ENCODE peak calls at places on chromosome 14, in five cellular contexts. C, X, J, T and D are unnamed samples.

GRCh38 chr14:104749111-104749649 is 3.8 kb upstream of the SIVA1 start:
- DNase-seq in X (no peak), J (no peak), T (no peak), C (no peak), D (no peak)

GRCh38 chr14:51844482-51844881 is 15.9 kb upstream of the GNG2 start:
- DNase-seq in X (no peak), C (no peak), J (peak), T (peak), D (no peak)

GRCh38 chr14:40417777-40418401 is 985.7 kb upstream of the FBXO33 start:
- DNase-seq in J (peak), C (no peak), X (no peak), T (peak), D (peak)

GRCh38 chr14:81303258-81303935 is 82.6 kb upstream of the GTF2A1 start:
- DNase-seq in J (peak), T (peak), X (no peak), C (no peak), D (no peak)

GRCh38 chr14:99889268-99889667 is 96.1 kb downstream of the EML1 start:
- DNase-seq in X (no peak), C (no peak), J (no peak), T (no peak), D (no peak)

GRCh38 chr14:37340353-37340752 is 142.6 kb downstream of the MIPOL1 start:
- DNase-seq in C (no peak), X (no peak), J (no peak), T (no peak), D (no peak)

GRCh38 chr14:98775892-98776291 is 496.1 kb downstream of the BCL11B start:
- DNase-seq in X (no peak), T (no peak), J (no peak), C (no peak), D (no peak)

GRCh38 chr14:95575820-95576473 is 41.1 kb downstream of the GLRX5 start:
- DNase-seq in C (no peak), X (no peak), T (peak), J (no peak), D (no peak)

GRCh38 chr14:72630374-72630773 is 263.5 kb downstream of the DPF3 start:
- DNase-seq in J (no peak), T (no peak), X (no peak), C (no peak), D (no peak)

GRCh38 chr14:106662947-106663346 is 1136.6 kb downstream of the TMEM121 start:
- DNase-seq in J (peak), C (no peak), X (no peak), T (no peak), D (no peak)

GRCh38 chr14:68076451-68076850 is 256.9 kb downstream of the RAD51B start:
- DNase-seq in T (no peak), C (no peak), X (no peak), J (no peak), D (no peak)

GRCh38 chr14:39555749-39556148 is 123.5 kb upstream of the FBXO33 start:
- DNase-seq in T (no peak), C (no peak), X (no peak), J (no peak), D (no peak)

GRCh38 chr14:34052658-34053014 is 101.8 kb upstream of the EGLN3 start:
- DNase-seq in T (peak), C (no peak), X (no peak), J (no peak), D (no peak)

GRCh38 chr14:75514673-75515630 is 7.3 kb upstream of the BATF start:
- DNase-seq in C (peak), T (peak), J (no peak), X (no peak), D (no peak)
- TF ChIP-seq CTCF in C (no peak), T (peak), J (no peak), X (peak), D (no peak)

GRCh38 chr14:70660967-70661871 is 19.5 kb downstream of the TTC9 start:
- DNase-seq in J (peak), X (no peak), T (peak), C (no peak), D (no peak)
- TF ChIP-seq CTCF in J (no peak), X (no peak), T (peak), C (no peak), D (no peak)

DNA sequence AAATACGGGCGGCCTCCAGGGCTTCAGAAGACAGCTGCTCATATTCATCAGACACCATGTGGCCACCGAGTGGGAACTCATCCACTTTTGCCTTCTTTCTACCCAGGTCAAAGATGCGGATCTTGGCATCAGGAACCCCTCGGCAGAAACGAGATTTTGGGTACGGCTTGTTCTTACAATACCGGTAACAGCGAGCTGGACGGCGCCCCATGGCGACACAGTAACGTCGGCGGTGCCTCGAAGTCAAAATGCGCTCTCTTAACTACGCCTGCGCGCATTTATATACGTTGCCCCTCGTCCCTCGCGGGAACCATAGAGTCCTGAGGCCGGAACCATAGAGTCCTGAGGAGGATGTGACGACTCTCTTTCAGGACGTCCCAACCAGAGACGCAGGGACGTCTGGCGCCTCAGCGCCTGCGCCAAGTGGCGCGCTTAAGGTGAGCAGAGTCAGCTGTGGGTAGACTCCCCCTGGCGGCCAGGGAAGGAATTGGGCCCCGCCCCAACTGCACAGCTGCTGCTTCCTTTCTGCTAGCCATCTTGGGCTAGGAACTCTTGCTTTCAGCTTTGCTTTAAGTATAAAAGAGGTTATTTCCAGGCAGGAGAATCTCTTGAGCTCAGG is at the start of gene RPL10L:
- DNase-seq in X (no peak), J (no peak), C (no peak), T (no peak), D (no peak)
- TF ChIP-seq CTCF in X (no peak), J (no peak), C (no peak), T (peak), D (peak)

DNA sequence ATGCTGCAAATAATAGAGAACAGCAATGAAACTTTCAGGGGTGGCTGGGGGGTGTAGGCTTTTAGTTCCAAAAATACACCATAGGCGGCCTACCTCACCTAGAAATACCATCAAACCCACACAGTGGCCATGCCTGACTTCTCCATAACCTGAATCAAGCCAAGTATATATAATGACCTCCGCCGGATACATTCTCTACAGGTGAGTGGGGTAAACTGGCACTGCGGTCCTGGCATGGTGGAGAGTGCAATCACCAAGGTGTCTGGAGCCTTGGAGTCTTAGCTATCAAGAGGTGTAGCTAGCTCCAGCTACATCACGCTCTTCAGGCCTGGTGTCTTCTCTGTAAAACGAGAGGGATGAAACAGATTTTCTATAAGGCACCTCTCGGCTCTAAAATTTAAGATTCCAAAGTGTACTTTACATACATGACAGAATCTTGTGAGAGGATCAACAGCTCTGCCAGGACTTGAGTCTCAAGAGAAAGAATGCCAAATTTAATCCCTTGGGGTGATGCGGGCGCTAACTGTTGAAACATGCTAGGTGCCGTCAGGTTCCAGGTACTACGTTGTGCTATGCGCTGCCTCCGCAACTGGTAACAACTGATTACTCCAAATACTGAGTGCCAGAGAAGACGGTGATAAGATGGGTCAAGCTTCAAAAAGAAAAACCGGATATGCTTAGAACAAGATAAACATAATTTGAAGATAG is 1.0 kb downstream of the ZBTB25 start:
- DNase-seq in X (no peak), J (no peak), T (peak), C (peak), D (no peak)
- TF ChIP-seq CTCF in X (no peak), J (no peak), T (no peak), C (no peak), D (no peak)

DNA sequence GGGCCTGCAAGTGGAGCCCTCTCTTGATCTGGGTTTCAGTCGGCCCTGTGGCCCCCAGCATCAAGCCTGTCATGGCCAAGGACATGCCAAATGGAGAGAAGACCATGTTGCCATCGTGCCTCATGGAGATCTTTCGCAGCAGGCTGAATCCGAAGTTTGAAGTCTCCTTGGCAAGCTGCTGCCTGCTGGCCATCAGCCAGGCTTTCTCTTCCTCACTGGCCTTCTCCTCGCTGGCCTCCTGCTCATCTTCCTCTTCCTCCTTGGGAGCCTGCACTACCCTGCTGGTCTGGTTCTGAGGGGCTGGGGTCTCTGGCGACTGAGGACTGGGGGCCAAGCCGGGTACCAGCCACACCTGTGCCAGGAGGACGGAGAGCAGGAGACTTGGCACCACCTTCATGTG is 2.9 kb downstream of the SERPINA10 start:
- DNase-seq in C (no peak), X (no peak), J (no peak), T (no peak), D (no peak)
- TF ChIP-seq CTCF in C (no peak), X (no peak), J (no peak), T (no peak), D (no peak)

GRCh38 chr14:58666737-58667136 is 29.0 kb downstream of the DACT1 start:
- DNase-seq in C (no peak), X (no peak), J (no peak), T (no peak), D (no peak)

GRCh38 chr14:58662028-58662427 is 24.3 kb downstream of the DACT1 start:
- DNase-seq in C (no peak), J (no peak), T (no peak), X (no peak), D (no peak)

GRCh38 chr14:58662759-58663158 is 25.0 kb downstream of the DACT1 start:
- DNase-seq in C (no peak), J (no peak), T (no peak), X (no peak), D (no peak)

GRCh38 chr14:58665773-58666500 is 28.2 kb downstream of the DACT1 start:
- DNase-seq in T (no peak), X (no peak), C (no peak), J (no peak), D (no peak)

GRCh38 chr14:58663494-58664111 is 25.8 kb downstream of the DACT1 start:
- DNase-seq in X (peak), C (no peak), T (no peak), J (no peak), D (no peak)
- TF ChIP-seq CTCF in X (no peak), C (no peak), T (no peak), J (no peak), D (no peak)

DNA sequence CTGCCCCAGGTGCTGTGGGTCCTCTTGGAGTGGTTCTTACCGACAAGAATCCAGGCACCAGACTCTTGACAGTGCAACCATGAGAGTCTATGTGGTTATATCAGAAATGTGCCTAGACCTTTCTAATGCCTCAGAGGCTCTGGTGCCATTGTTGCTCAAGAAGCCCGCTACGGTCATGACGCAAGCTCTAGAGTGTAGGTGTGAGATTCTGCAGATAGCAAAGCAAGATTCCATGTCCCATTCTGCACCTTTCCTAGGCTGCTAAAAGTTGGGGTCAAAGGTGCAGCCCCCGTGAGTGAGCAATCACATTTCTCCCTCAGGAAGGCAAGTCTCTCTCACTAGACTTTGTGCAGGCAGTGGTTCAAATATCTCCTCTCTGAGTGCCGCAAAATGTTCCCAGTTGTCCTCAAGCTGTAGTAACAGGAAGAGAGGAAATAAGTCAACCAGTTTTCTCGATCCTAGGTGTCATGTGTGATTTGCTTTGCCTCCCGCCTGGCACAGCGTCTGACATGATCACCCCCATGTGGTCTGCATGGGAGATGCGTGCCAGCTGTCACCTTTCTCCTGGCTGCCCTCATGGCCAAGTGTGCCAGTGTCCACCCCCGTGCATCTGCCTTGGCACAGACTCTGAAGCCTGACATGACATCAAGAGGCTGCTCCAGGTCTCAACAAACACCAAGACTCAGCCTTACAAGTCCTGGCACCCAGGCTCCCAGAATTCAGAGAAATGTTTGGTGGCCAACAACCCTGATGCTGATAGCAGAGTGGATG is 122.5 kb upstream of the COCH start:
- DNase-seq in C (no peak), T (peak), X (no peak), J (no peak), D (no peak)
- TF ChIP-seq CTCF in C (no peak), T (no peak), X (no peak), J (no peak), D (no peak)

DNA sequence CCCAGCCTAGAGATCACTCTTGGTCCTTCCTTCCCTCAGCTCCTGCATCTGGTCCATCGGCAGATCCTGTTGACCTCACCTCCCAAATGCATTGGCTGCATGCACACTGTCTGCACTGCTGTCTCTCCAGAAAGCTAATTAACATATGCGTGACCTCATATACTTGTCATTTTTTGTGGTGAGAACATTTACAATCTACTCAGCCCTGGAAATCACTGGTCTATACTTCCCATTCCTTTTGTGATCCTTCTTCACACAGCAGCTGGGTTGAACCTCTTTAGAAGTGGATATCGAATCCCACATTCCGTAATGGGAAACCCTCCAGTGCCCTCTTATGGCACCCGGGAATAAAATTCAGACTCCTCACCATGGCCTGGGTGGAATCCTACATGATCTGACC is 45.0 kb downstream of the SMOC1 start:
- DNase-seq in J (no peak), X (no peak), T (no peak), C (no peak), D (no peak)
- TF ChIP-seq CTCF in J (no peak), X (no peak), T (no peak), C (no peak), D (no peak)

DNA sequence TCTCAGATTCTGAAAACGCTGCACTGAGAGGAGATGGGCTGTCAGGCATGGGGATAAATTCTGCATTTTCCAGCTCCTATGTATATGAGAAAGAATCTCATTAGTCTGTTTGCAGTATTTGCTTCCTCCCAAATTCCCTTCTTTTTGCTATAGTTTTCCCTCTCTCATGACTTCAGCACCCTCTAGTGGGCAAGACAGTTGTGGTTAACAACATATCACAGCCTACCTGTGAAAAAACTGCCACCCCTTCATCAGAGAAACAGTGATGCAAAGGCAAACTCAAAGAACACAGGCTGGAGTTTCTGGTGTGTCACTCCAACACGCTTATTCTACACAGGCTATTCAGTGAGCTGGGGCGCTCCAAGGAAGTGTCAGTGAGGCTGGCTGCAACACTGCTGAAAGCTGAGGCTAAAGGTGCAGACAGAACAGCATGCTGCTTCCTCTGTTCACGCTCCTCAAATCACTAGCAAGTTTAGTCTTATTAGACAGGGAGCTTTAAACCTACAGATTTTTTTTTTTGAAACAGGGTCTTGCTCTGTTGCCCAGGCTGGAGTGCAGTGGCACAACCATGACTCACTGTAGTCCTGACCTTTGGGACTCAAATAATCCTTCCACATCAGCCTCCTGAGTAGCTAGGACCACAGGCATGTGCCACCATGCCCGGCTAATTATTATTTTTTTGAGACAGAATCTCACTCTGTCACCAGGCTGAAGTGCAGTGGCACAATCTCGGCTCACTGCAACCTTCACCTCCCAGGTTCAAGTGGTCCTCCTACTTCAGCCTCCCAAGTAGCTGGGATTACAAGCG is 19.3 kb downstream of the ZC2HC1C start:
- DNase-seq in X (peak), T (peak), J (no peak), C (no peak), D (peak)
- TF ChIP-seq CTCF in X (peak), T (peak), J (no peak), C (peak), D (peak)